ENCODE peak calls at places on chromosomes 2 and 18, in seven cellular contexts. One of them, this sample, is unnamed.

GRCh38 chr2:219228745-219229374 is 576 bp downstream of the ATG9A start:
- DNase-seq in ovary: no peak
- DNase-seq in Caki2: no peak
- DNase-seq in EL: no peak
- DNase-seq in CD8-positive, alpha-beta T cell: no peak
- DNase-seq in iPS DF 19.7: no peak
- DNase-seq in hepatocyte: no peak
- DNase-seq in this sample: no peak

GRCh38 chr2:54038835-54039234 is 68.0 kb upstream of the PSME4 start:
- DNase-seq in ovary: no peak
- DNase-seq in Caki2: no peak
- DNase-seq in iPS DF 19.7: no peak
- DNase-seq in EL: no peak
- DNase-seq in hepatocyte: peak; percentile 15
- DNase-seq in CD8-positive, alpha-beta T cell: no peak
- DNase-seq in this sample: peak; percentile 48

GRCh38 chr2:52779446-52779845 is 988.2 kb upstream of the CHAC2 start:
- DNase-seq in Caki2: no peak
- DNase-seq in ovary: no peak
- DNase-seq in hepatocyte: no peak
- DNase-seq in CD8-positive, alpha-beta T cell: no peak
- DNase-seq in iPS DF 19.7: no peak
- DNase-seq in EL: no peak
- DNase-seq in this sample: no peak

GRCh38 chr2:190582761-190583506 is 48.4 kb upstream of the NEMP2 start:
- DNase-seq in CD8-positive, alpha-beta T cell: no peak
- DNase-seq in Caki2: no peak
- DNase-seq in EL: no peak
- DNase-seq in hepatocyte: no peak
- DNase-seq in iPS DF 19.7: no peak
- DNase-seq in ovary: no peak
- DNase-seq in this sample: no peak

GRCh38 chr2:11889101-11889850 is 142.8 kb downstream of the LPIN1 start:
- DNase-seq in EL: no peak
- DNase-seq in iPS DF 19.7: no peak
- DNase-seq in Caki2: no peak
- DNase-seq in ovary: no peak
- DNase-seq in CD8-positive, alpha-beta T cell: no peak
- DNase-seq in hepatocyte: no peak
- DNase-seq in this sample: no peak

GRCh38 chr2:12059616-12060441 is 313.4 kb downstream of the LPIN1 start:
- DNase-seq in hepatocyte: no peak
- DNase-seq in iPS DF 19.7: no peak
- DNase-seq in CD8-positive, alpha-beta T cell: no peak
- DNase-seq in ovary: no peak
- DNase-seq in Caki2: no peak
- DNase-seq in EL: peak; percentile 68
- DNase-seq in this sample: peak; percentile 71

GRCh38 chr18:69484699-69485396 is 84.2 kb downstream of the DOK6 start:
- DNase-seq in EL: peak; percentile 26
- DNase-seq in iPS DF 19.7: no peak
- DNase-seq in CD8-positive, alpha-beta T cell: no peak
- DNase-seq in Caki2: no peak
- DNase-seq in hepatocyte: no peak
- DNase-seq in ovary: no peak
- DNase-seq in this sample: peak; percentile 68

GRCh38 chr2:162430323-162430722 is 86.4 kb downstream of the GCA start:
- DNase-seq in Caki2: no peak
- DNase-seq in hepatocyte: no peak
- DNase-seq in CD8-positive, alpha-beta T cell: no peak
- DNase-seq in ovary: no peak
- DNase-seq in iPS DF 19.7: no peak
- DNase-seq in EL: no peak
- DNase-seq in this sample: peak; percentile 6

GRCh38 chr2:234116050-234116449 is 65.5 kb downstream of the SPP2 start:
- DNase-seq in hepatocyte: no peak
- DNase-seq in iPS DF 19.7: no peak
- DNase-seq in ovary: no peak
- DNase-seq in Caki2: no peak
- DNase-seq in CD8-positive, alpha-beta T cell: no peak
- DNase-seq in EL: no peak
- DNase-seq in this sample: no peak

GRCh38 chr2:69915050-69915945 is at the start of gene MXD1:
- DNase-seq in EL: no peak
- DNase-seq in ovary: peak; percentile 24
- DNase-seq in hepatocyte: peak; percentile 48
- DNase-seq in iPS DF 19.7: no peak
- DNase-seq in CD8-positive, alpha-beta T cell: no peak
- DNase-seq in Caki2: no peak
- DNase-seq in this sample: no peak

GRCh38 chr18:74446178-74446577 is 10.9 kb downstream of the DIPK1C start:
- DNase-seq in EL: no peak
- DNase-seq in CD8-positive, alpha-beta T cell: no peak
- DNase-seq in iPS DF 19.7: no peak
- DNase-seq in Caki2: no peak
- DNase-seq in ovary: no peak
- DNase-seq in hepatocyte: no peak
- DNase-seq in this sample: no peak

GRCh38 chr2:52072949-52073348 is 1041.0 kb upstream of the NRXN1 start:
- DNase-seq in Caki2: no peak
- DNase-seq in EL: no peak
- DNase-seq in iPS DF 19.7: no peak
- DNase-seq in hepatocyte: peak; percentile 12
- DNase-seq in ovary: no peak
- DNase-seq in CD8-positive, alpha-beta T cell: no peak
- DNase-seq in this sample: no peak